ENCODE peak calls at places on chromosomes 4 and X, in four cellular contexts. J, R, B and O are unnamed samples.

GRCh38 chr4:140790765-140791164 is 34.6 kb upstream of the TBC1D9 start:
- DNase-seq in J (no peak), R (no peak), B (no peak), O (no peak)

GRCh38 chrX:30023451-30023850 is 191.9 kb upstream of the MAGEB2 start:
- DNase-seq in J (no peak), R (no peak), B (no peak), O (no peak)

GRCh38 chr4:108466936-108467902 is 153.2 kb upstream of the RPL34 start:
- DNase-seq in J (no peak), R (no peak), B (no peak), O (no peak)

GRCh38 chr4:172989984-172990711 is 178.5 kb upstream of the GALNT7 start:
- DNase-seq in J (no peak), R (no peak), B (no peak), O (no peak)

GRCh38 chr4:108113229-108113628 is 55.5 kb downstream of the LEF1 start:
- DNase-seq in J (no peak), R (no peak), B (no peak), O (no peak)

GRCh38 chr4:147182041-147182440 is 236.4 kb upstream of the TTC29 start:
- DNase-seq in J (no peak), R (no peak), B (no peak), O (no peak)

GRCh38 chr4:127410201-127410600 is 222.6 kb upstream of the INTU start:
- DNase-seq in J (no peak), R (no peak), B (no peak), O (no peak)

GRCh38 chr4:153651041-153651960 is 32.8 kb upstream of the TLR2 start:
- DNase-seq in J (no peak), R (no peak), B (no peak), O (no peak)

GRCh38 chrX:5726246-5726645 is 502.4 kb downstream of the NLGN4X start:
- DNase-seq in J (no peak), R (no peak), B (no peak), O (no peak)

GRCh38 chr4:175273995-175274753 is 356.0 kb downstream of the ADAM29 start:
- DNase-seq in J (no peak), R (no peak), B (no peak), O (no peak)

GRCh38 chrX:22430701-22431100 is 158.0 kb downstream of the CBLL2 start:
- DNase-seq in J (no peak), R (no peak), B (no peak), O (no peak)

GRCh38 chr4:152255437-152255836 is 280.5 kb downstream of the FBXW7 start:
- DNase-seq in J (no peak), R (no peak), B (no peak), O (no peak)

GRCh38 chrX:87728024-87728423 is 210.4 kb downstream of the KLHL4 start:
- DNase-seq in J (no peak), R (no peak), B (no peak), O (no peak)

GRCh38 chrX:40106677-40107290 is 9.0 kb upstream of the BCOR start:
- DNase-seq in J (no peak), R (peak; percentile 49), B (no peak), O (no peak)

GRCh38 chr4:72031868-72032619 is at the start of gene NPFFR2:
- DNase-seq in J (peak; percentile 16), R (peak; percentile 62), B (peak; percentile 51), O (no peak)

GRCh38 chr4:54265366-54265765 is 36.3 kb downstream of the PDGFRA start:
- DNase-seq in J (no peak), R (no peak), B (no peak), O (no peak)

GRCh38 chrX:19907794-19908193 is 20.4 kb upstream of the SH3KBP1 start:
- DNase-seq in J (no peak), R (no peak), B (no peak), O (no peak)

GRCh38 chrX:1629244-1629643 is 14.4 kb downstream of the ASMT start:
- DNase-seq in J (no peak), R (no peak), B (no peak), O (no peak)

GRCh38 chr4:26288308-26288982 is 32.4 kb upstream of the RBPJ start:
- DNase-seq in J (no peak), R (no peak), B (no peak), O (no peak)

GRCh38 chr4:70556856-70557255 is 35.2 kb upstream of the AMBN start:
- DNase-seq in J (no peak), R (no peak), B (no peak), O (no peak)

GRCh38 chr4:56123051-56123450 is 174.3 kb downstream of the CEP135 start:
- DNase-seq in J (no peak), R (no peak), B (no peak), O (no peak)

GRCh38 chr4:109703664-109704351 is 563 bp upstream of the CASP6 start:
- DNase-seq in J (no peak), R (no peak), B (no peak), O (no peak)

GRCh38 chr4:113645771-113646455 is 115.6 kb downstream of the CAMK2D start:
- DNase-seq in J (peak; percentile 53), R (no peak), B (no peak), O (no peak)

GRCh38 chrX:120457766-120458180 is 11.3 kb downstream of the LAMP2 start:
- DNase-seq in J (no peak), R (no peak), B (no peak), O (no peak)

GRCh38 chrX:111040377-111041017 is 55.5 kb upstream of the PAK3 start:
- DNase-seq in J (no peak), R (no peak), B (no peak), O (no peak)

GRCh38 chrX:63784902-63785692 is at the start of gene ARHGEF9:
- DNase-seq in J (peak; percentile 16), R (peak; percentile 69), B (peak; percentile 48), O (no peak)

GRCh38 chrX:25858273-25858880 is 279.8 kb upstream of the MAGEB18 start:
- DNase-seq in J (no peak), R (no peak), B (no peak), O (no peak)
- TF ChIP-seq CTCF in J (no peak), R (no peak), B (no peak), O (no peak)

GRCh38 chr4:188867796-188868195 is 728.6 kb downstream of the TRIML1 start:
- DNase-seq in J (no peak), R (no peak), B (no peak), O (no peak)

GRCh38 chr4:188869581-188869980 is 730.3 kb downstream of the TRIML1 start:
- DNase-seq in J (no peak), R (no peak), B (no peak), O (no peak)

DNA sequence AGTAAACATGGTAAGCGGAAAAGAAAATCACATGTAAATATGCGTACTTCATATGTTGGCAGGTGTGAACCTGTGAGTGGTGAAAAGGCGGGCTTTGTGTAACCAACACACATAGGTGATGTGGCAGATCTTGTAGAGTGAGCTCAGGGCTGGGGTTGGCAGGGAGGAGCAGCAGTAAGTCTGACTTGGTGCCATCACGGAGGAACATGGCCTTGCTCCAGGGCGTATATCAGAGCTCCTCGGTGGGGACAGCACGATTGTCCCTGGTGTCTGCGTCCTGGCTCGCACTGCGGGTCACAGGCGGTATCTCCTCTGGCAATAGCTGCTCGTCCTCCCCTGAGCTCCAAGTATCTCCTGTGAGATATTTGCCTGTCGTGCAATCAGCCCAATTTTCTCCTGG is 733.6 kb downstream of the TRIML1 start:
- DNase-seq in J (no peak), R (no peak), B (peak; percentile 41), O (no peak)
- TF ChIP-seq CTCF in J (no peak), R (no peak), B (no peak), O (no peak)

DNA sequence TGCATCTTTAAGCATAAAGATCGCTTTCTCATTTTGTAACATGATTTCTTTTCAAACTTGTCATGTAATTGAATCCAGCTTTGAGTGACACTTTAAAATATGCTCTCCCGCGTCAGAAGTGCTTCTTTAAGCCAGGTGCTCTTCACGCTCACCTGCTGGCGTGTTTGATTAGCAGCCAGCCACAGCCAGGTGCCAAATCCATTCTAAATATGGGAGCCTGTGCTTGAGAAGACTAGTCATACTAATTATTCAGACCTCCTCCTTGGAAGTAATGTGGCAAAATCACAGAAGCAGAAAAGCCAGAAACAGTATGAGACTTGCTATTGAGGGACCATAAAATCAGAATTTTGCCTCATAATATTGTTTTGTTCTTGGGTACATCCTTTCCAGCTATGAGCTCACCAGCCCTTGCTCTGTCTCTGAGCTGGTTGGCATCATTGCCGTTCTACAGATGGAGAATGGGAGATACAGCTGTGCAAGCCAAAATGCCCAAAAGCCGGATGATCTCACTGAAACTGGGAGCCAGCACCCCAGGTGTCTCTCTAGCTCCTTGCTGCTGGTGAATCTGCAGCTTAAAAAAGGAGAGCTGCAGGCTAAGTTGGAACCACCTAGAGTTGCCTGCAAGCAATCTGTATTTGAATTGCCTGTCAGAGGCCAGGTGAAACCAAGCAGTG is 205.4 kb downstream of the SHROOM3 start:
- DNase-seq in J (peak; percentile 44), R (no peak), B (peak; percentile 58), O (no peak)
- TF ChIP-seq CTCF in J (no peak), R (no peak), B (no peak), O (no peak)

GRCh38 chr4:186669159-186669720 is 54.4 kb downstream of the FAT1 start:
- DNase-seq in J (no peak), R (peak; percentile 36), B (no peak), O (no peak)
- TF ChIP-seq CTCF in J (peak; percentile 24), R (peak; percentile 68), B (peak; percentile 60), O (peak; percentile 70)

GRCh38 chr4:183157215-183157614 is 58.2 kb downstream of the WWC2 start:
- DNase-seq in J (no peak), R (no peak), B (no peak), O (no peak)
- TF ChIP-seq CTCF in J (no peak), R (peak; percentile 25), B (no peak), O (no peak)

GRCh38 chrX:65635824-65636223 is 31.6 kb upstream of the MSN start:
- DNase-seq in J (no peak), R (no peak), B (no peak), O (peak; percentile 3)
- TF ChIP-seq CTCF in J (no peak), R (no peak), B (no peak), O (no peak)

DNA sequence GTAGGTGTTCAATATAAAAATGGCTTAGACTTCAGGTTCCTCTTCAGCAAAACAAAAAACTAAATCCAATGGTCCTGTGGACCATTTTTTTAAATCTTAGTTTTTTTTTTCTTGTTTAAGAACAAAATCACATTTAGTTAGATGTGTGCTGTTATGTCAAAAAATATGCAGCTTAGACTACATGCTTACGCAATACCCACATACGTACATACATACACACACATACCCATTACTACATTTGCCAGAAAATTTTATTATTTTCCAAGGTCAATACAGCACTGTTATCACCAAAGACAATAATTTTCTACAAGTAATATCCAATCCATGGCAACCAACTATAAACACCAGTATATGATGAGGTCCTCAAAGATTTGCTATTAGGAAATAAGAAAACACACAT is 144.1 kb downstream of the PDGFC start:
- DNase-seq in J (no peak), R (no peak), B (no peak), O (no peak)
- TF ChIP-seq CTCF in J (no peak), R (no peak), B (no peak), O (no peak)

DNA sequence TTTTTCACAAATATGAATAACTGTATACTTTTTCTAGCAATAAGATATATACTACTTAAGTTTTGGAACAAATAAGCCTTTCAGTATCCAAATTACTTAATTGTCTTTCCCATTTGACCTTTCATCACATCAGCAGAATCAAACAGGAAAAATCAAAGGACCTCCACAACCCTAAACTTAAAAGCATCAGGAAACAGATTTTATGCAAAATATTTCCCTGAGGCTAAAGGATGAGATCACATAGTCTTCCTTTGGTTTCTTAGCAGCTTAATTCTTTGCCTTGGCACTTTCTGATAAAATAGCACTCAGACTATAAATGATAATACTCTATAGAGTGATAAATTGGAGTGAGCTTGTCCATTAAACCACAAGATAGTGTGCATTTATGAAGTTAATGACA is 15.9 kb upstream of the NDST3 start:
- DNase-seq in J (no peak), R (no peak), B (no peak), O (no peak)
- TF ChIP-seq CTCF in J (no peak), R (no peak), B (no peak), O (no peak)

GRCh38 chr4:183098723-183099536 is at the start of gene WWC2:
- DNase-seq in J (peak; percentile 90), R (peak; percentile 92), B (peak; percentile 83), O (peak; percentile 96)
- TF ChIP-seq CTCF in J (no peak), R (no peak), B (peak; percentile 14), O (peak; percentile 22)